ENCODE peak calls at places on chromosomes 6 and 20, in ten cellular contexts. X is cardiac muscle cell; L is fibroblast of lung; G is progenitor cell of endocrine pancreas; W is psoas muscle; E is WTC11; H is HFFc6; D is CD8-positive, alpha-beta T cell; J is K562; P is tibial nerve. K is an unnamed sample.

GRCh38 chr6:7085911-7086310 is 21.9 kb upstream of the RREB1 start:
- DNase-seq in J (no peak), P (no peak), W (peak; percentile 53), D (no peak), G (no peak), H (peak; percentile 18), E (no peak), L (peak; percentile 9), X (peak; percentile 82), K (no peak)

GRCh38 chr20:36833275-36834020 is 42.5 kb upstream of the TLDC2 start:
- DNase-seq in W (no peak), P (no peak), G (no peak), H (peak; percentile 39), E (no peak), L (peak; percentile 90), D (no peak), X (no peak), J (no peak), K (no peak)

GRCh38 chr6:51339108-51339507 is 520.4 kb downstream of the TFAP2B start:
- DNase-seq in X (no peak), H (no peak), G (no peak), E (no peak), D (no peak), J (no peak), P (no peak), W (no peak), L (no peak), K (no peak)

GRCh38 chr6:170497845-170498281 is 55.2 kb downstream of the PSMB1 start:
- DNase-seq in L (no peak), W (no peak), P (no peak), D (no peak), E (peak; percentile 61), X (peak; percentile 45), H (no peak), G (no peak), J (no peak), K (peak; percentile 5)

GRCh38 chr6:104955927-104956662 is 812 bp upstream of the LIN28B start:
- DNase-seq in X (peak; percentile 75), G (peak; percentile 19), W (no peak), E (peak; percentile 81), L (no peak), J (peak; percentile 81), H (no peak), P (no peak), D (no peak), K (peak; percentile 55)

GRCh38 chr6:112990971-112991370 is 643.8 kb downstream of the RFPL4B start:
- DNase-seq in X (no peak), P (no peak), H (no peak), E (no peak), G (no peak), L (no peak), D (no peak), W (no peak), J (no peak), K (no peak)

GRCh38 chr20:63639093-63639860 is 12.4 kb upstream of the GMEB2 start:
- DNase-seq in D (peak; percentile 91), G (no peak), H (no peak), J (no peak), W (no peak), E (no peak), P (no peak), L (no peak), X (no peak), K (no peak)

GRCh38 chr20:25989196-25989595 is 292.5 kb upstream of the ZNF337 start:
- DNase-seq in P (no peak), X (no peak), H (no peak), G (no peak), L (no peak), E (peak; percentile 36), J (no peak), D (no peak), W (no peak), K (no peak)

DNA sequence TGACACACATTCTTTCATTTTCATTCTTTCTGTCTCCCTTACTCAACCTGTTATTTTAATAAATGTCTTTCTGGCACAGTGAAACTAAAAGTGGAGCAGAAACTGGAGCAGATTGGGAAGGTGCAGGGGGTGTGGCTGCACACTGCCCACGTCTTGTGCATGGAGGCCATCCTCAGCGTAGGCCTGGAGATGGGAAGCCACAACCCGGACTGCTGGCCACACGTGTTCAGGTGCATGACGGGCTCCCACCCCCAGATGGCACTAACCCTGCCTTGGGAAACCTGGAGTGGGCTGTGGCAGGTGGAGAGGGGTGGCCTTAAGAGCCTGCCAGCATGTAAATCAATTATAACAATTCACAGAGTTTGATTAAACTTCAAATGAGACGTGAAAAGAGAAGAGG is 71.4 kb upstream of the PBOV1 start:
- DNase-seq in W (no peak), H (no peak), J (peak; percentile 25), X (peak; percentile 62), G (peak; percentile 41), L (no peak), D (no peak), E (peak; percentile 54), P (no peak), K (no peak)
- TF ChIP-seq CTCF in W (no peak), H (peak; percentile 35), J (peak; percentile 57), X (peak; percentile 5), G (peak; percentile 63), L (no peak), D (no peak), E (peak; percentile 19), P (no peak), K (peak; percentile 42)

GRCh38 chr6:17707371-17707651 is 586 bp upstream of the NUP153 start:
- DNase-seq in H (no peak), E (no peak), P (no peak), G (no peak), X (no peak), W (no peak), L (no peak), D (no peak), J (no peak), K (no peak)

GRCh38 chr6:17703256-17703694 is 3.5 kb downstream of the NUP153 start:
- DNase-seq in J (peak; percentile 65), H (peak; percentile 80), G (no peak), D (no peak), P (no peak), W (no peak), X (no peak), L (peak; percentile 86), E (no peak), K (no peak)

GRCh38 chr6:17706580-17707370 is at the start of gene NUP153:
- DNase-seq in L (peak; percentile 99), X (peak; percentile 97), D (peak; percentile 100), G (peak; percentile 100), H (peak; percentile 99), W (peak; percentile 98), J (peak; percentile 97), P (peak; percentile 98), E (peak; percentile 100), K (peak; percentile 100)

GRCh38 chr6:17705428-17705777 is 1.3 kb downstream of the NUP153 start:
- DNase-seq in E (no peak), G (no peak), P (no peak), X (peak; percentile 43), W (peak; percentile 35), H (peak; percentile 64), L (peak; percentile 81), J (peak; percentile 87), D (no peak), K (no peak)

DNA sequence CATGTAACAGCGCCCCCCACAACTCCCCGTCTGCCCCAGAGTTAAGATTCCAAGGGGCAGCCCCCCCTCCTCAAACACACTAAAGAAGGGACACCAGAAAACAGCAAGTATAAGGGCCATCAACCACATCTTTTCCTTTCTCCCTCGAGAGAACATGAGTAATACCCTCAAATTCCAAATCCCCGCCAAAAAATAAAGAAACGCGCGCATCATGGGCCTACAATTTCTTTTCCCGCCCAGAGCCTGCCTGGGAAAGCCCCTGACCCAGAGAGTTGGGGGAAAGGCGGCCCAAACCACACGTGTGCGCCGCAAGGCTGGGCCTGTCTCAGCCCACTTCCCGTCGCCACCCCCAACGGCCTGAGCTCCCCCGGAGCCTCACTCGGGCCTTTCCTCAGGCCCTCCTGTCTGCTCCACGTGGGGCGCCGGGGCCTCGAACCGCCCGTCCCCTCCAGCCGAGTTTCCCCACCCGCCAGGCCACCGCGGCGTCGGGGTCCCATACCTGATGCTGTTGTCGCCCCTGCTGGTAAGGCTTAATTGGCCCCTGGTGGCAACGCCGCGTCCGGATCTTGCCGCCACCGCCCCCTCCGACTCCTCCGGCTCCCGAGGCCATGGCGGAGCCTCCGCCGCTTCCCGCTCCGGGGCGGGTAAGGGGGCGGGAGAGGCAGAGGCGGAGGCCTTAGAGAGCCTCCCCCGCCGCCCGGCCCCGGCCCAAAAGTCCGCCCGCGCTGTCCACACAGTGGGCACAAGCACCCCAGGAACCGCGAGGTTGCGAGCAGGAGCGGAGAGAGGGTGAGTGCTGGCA is 746 bp downstream of the NUP153 start:
- DNase-seq in J (peak; percentile 75), H (peak; percentile 32), D (peak; percentile 82), W (peak; percentile 64), P (peak; percentile 19), G (peak; percentile 58), X (peak; percentile 66), E (peak; percentile 62), L (peak; percentile 42), K (peak; percentile 48)
- TF ChIP-seq CTCF in J (peak; percentile 49), H (peak; percentile 31), D (no peak), W (no peak), P (no peak), G (peak; percentile 21), X (no peak), E (no peak), L (no peak), K (peak; percentile 25)

DNA sequence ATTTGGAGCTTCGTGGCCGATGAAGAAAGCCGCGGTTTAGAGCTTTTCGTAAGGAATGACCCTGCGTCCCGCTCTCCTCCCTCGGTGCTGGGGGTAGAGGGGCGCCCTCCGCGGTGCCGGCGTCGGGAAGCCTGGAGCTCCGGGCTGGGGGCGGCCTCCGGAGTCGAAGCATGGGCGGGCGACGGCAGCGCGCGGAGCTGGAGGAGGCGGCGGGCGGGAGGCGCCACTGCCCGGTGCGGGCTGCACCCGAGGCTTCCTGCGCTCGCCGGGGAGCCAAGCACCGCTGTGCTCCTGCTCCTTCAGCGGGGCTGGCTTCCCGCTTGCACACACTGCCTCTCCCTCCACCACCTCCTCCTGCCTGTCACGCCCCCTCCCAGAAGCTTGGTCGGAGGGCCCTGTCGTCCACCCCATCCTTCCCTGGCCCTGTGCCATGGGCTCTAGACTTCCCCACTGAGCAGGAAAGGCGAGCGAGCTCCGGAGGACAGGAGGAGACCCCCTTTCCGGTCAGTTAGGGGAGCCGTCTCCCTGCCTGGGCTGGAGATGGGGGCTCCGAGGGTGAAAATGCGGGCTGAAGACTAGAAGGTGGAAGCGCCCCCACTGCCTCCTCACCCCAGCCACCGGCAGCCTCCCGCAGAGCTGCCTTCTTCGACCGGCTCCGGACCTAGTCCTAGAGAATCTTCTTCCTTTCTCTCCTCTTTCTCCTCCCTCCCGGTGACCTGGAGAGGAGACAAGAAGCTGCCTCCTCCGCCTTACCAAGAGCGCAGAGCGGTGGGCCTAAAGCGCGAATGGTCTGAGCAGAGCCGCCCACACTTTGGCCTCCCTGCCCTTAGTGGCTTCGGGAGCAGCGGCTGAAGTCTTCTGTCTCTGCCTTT is 1.8 kb downstream of the CDH4 start:
- DNase-seq in L (peak; percentile 39), J (no peak), E (peak; percentile 21), H (no peak), D (no peak), W (no peak), X (peak; percentile 61), G (no peak), P (no peak), K (peak; percentile 30)
- TF ChIP-seq CTCF in L (no peak), J (no peak), E (no peak), H (peak; percentile 20), D (no peak), W (no peak), X (no peak), G (no peak), P (no peak), K (no peak)

GRCh38 chr6:25342784-25343183 is 63.6 kb downstream of the CARMIL1 start:
- DNase-seq in W (no peak), P (no peak), L (peak; percentile 54), J (no peak), E (no peak), G (no peak), X (no peak), D (no peak), H (peak; percentile 19), K (no peak)

GRCh38 chr6:25343984-25344383 is 64.8 kb downstream of the CARMIL1 start:
- DNase-seq in L (no peak), X (no peak), E (no peak), G (no peak), H (no peak), W (no peak), J (no peak), D (no peak), P (no peak), K (no peak)

GRCh38 chr6:25340854-25341552 is 61.8 kb downstream of the CARMIL1 start:
- DNase-seq in W (no peak), J (no peak), E (no peak), H (no peak), X (no peak), L (no peak), G (no peak), P (no peak), D (no peak), K (no peak)

GRCh38 chr6:25340421-25340820 is 61.2 kb downstream of the CARMIL1 start:
- DNase-seq in D (no peak), L (no peak), E (no peak), P (no peak), W (no peak), H (no peak), J (no peak), G (no peak), X (no peak), K (no peak)

GRCh38 chr6:25341923-25342619 is 62.9 kb downstream of the CARMIL1 start:
- DNase-seq in D (no peak), W (no peak), G (no peak), J (no peak), X (no peak), H (no peak), E (no peak), P (no peak), L (no peak), K (no peak)
- TF ChIP-seq CTCF in D (no peak), W (no peak), G (no peak), J (no peak), X (no peak), H (no peak), E (no peak), P (no peak), L (no peak), K (no peak)